ENCODE peak calls at places on chromosome 15, in nine cellular contexts. One of them, this sample, is unnamed. For H3K4me1 and H3K27me3, the result is how much of the 10 kb centered on the place peaks cover.

GRCh38 chr15:24899367-24899766 is 55.4 kb upstream of the SNRPN start:
- DNase-seq in left ventricle myocardium inferior: no peak
- DNase-seq in GM23338: peak
- DNase-seq in CD8-positive, alpha-beta memory T cell: no peak
- DNase-seq in stomach: no peak
- DNase-seq in cardiac muscle cell: no peak
- DNase-seq in HepG2: no peak
- DNase-seq in lower lobe of right lung: no peak
- DNase-seq in sigmoid colon: no peak
- DNase-seq in this sample: no peak

GRCh38 chr15:40443846-40444245 is 3.1 kb downstream of the BAHD1 start:
- DNase-seq in left ventricle myocardium inferior: no peak
- DNase-seq in GM23338: no peak
- DNase-seq in CD8-positive, alpha-beta memory T cell: no peak
- DNase-seq in stomach: no peak
- DNase-seq in cardiac muscle cell: no peak
- DNase-seq in HepG2: no peak
- DNase-seq in lower lobe of right lung: no peak
- DNase-seq in sigmoid colon: no peak
- DNase-seq in this sample: no peak

GRCh38 chr15:97881568-97881967 is 78.9 kb upstream of the ARRDC4 start:
- DNase-seq in left ventricle myocardium inferior: no peak
- DNase-seq in GM23338: peak
- DNase-seq in CD8-positive, alpha-beta memory T cell: no peak
- DNase-seq in stomach: no peak
- DNase-seq in cardiac muscle cell: no peak
- DNase-seq in HepG2: no peak
- DNase-seq in lower lobe of right lung: no peak
- DNase-seq in sigmoid colon: no peak
- DNase-seq in this sample: no peak

GRCh38 chr15:62770752-62771151 is 271.8 kb upstream of the TPM1 start:
- DNase-seq in left ventricle myocardium inferior: no peak
- DNase-seq in GM23338: no peak
- DNase-seq in CD8-positive, alpha-beta memory T cell: no peak
- DNase-seq in stomach: no peak
- DNase-seq in cardiac muscle cell: peak
- DNase-seq in HepG2: no peak
- DNase-seq in lower lobe of right lung: no peak
- DNase-seq in sigmoid colon: no peak
- DNase-seq in this sample: no peak

GRCh38 chr15:83919319-83919830 is 265.5 kb downstream of the ADAMTSL3 start:
- DNase-seq in left ventricle myocardium inferior: no peak
- DNase-seq in GM23338: no peak
- DNase-seq in CD8-positive, alpha-beta memory T cell: no peak
- DNase-seq in stomach: no peak
- DNase-seq in cardiac muscle cell: no peak
- DNase-seq in HepG2: no peak
- DNase-seq in lower lobe of right lung: no peak
- DNase-seq in sigmoid colon: no peak
- DNase-seq in this sample: no peak

GRCh38 chr15:55633731-55634130 is 45.6 kb upstream of the PYGO1 start:
- DNase-seq in left ventricle myocardium inferior: no peak
- DNase-seq in GM23338: no peak
- DNase-seq in CD8-positive, alpha-beta memory T cell: no peak
- DNase-seq in stomach: no peak
- DNase-seq in cardiac muscle cell: no peak
- DNase-seq in HepG2: no peak
- DNase-seq in lower lobe of right lung: no peak
- DNase-seq in sigmoid colon: no peak
- DNase-seq in this sample: no peak

GRCh38 chr15:58329781-58330467 is 101.9 kb upstream of the LIPC start:
- DNase-seq in left ventricle myocardium inferior: no peak
- DNase-seq in GM23338: no peak
- DNase-seq in CD8-positive, alpha-beta memory T cell: no peak
- DNase-seq in stomach: peak
- DNase-seq in cardiac muscle cell: no peak
- DNase-seq in HepG2: no peak
- DNase-seq in lower lobe of right lung: peak
- DNase-seq in sigmoid colon: no peak
- DNase-seq in this sample: peak

GRCh38 chr15:44066211-44066827 is 128.8 kb downstream of the FRMD5 start:
- DNase-seq in left ventricle myocardium inferior: no peak
- DNase-seq in GM23338: peak
- DNase-seq in CD8-positive, alpha-beta memory T cell: peak
- DNase-seq in stomach: peak
- DNase-seq in cardiac muscle cell: peak
- DNase-seq in HepG2: peak
- DNase-seq in lower lobe of right lung: no peak
- DNase-seq in sigmoid colon: no peak
- DNase-seq in this sample: peak

GRCh38 chr15:85620321-85621044 is 174.2 kb downstream of the KLHL25 start:
- DNase-seq in left ventricle myocardium inferior: no peak
- DNase-seq in GM23338: no peak
- DNase-seq in CD8-positive, alpha-beta memory T cell: no peak
- DNase-seq in stomach: no peak
- DNase-seq in cardiac muscle cell: peak
- DNase-seq in HepG2: no peak
- DNase-seq in lower lobe of right lung: no peak
- DNase-seq in sigmoid colon: no peak
- DNase-seq in this sample: no peak

GRCh38 chr15:97840501-97840900 is 120.0 kb upstream of the ARRDC4 start:
- DNase-seq in left ventricle myocardium inferior: no peak
- DNase-seq in GM23338: no peak
- DNase-seq in CD8-positive, alpha-beta memory T cell: no peak
- DNase-seq in stomach: no peak
- DNase-seq in cardiac muscle cell: no peak
- DNase-seq in HepG2: no peak
- DNase-seq in lower lobe of right lung: no peak
- DNase-seq in sigmoid colon: no peak
- DNase-seq in this sample: no peak

GRCh38 chr15:80242132-80242769 is 9.8 kb downstream of the CTXND1 start:
- DNase-seq in left ventricle myocardium inferior: no peak
- DNase-seq in GM23338: peak
- DNase-seq in CD8-positive, alpha-beta memory T cell: no peak
- DNase-seq in stomach: no peak
- DNase-seq in cardiac muscle cell: peak
- DNase-seq in HepG2: peak
- DNase-seq in lower lobe of right lung: no peak
- DNase-seq in sigmoid colon: no peak
- DNase-seq in this sample: no peak

GRCh38 chr15:51731549-51732267 is 5.7 kb downstream of the LYSMD2 start:
- DNase-seq in left ventricle myocardium inferior: no peak
- DNase-seq in GM23338: peak
- DNase-seq in CD8-positive, alpha-beta memory T cell: peak
- DNase-seq in stomach: peak
- DNase-seq in cardiac muscle cell: peak
- DNase-seq in HepG2: no peak
- DNase-seq in lower lobe of right lung: no peak
- DNase-seq in sigmoid colon: no peak
- DNase-seq in this sample: no peak

GRCh38 chr15:100602822-100603393 is 519 bp downstream of the ASB7 start:
- DNase-seq in left ventricle myocardium inferior: no peak
- DNase-seq in GM23338: peak
- DNase-seq in CD8-positive, alpha-beta memory T cell: no peak
- DNase-seq in stomach: no peak
- DNase-seq in cardiac muscle cell: peak
- DNase-seq in HepG2: peak
- DNase-seq in lower lobe of right lung: no peak
- DNase-seq in sigmoid colon: no peak
- DNase-seq in this sample: no peak

GRCh38 chr15:100598655-100599054 is 3.3 kb downstream of the LINS1 start:
- DNase-seq in left ventricle myocardium inferior: no peak
- DNase-seq in GM23338: no peak
- DNase-seq in CD8-positive, alpha-beta memory T cell: no peak
- DNase-seq in stomach: no peak
- DNase-seq in cardiac muscle cell: no peak
- DNase-seq in HepG2: no peak
- DNase-seq in lower lobe of right lung: no peak
- DNase-seq in sigmoid colon: no peak
- DNase-seq in this sample: no peak

GRCh38 chr15:100601158-100601557 is 826 bp downstream of the LINS1 start:
- DNase-seq in left ventricle myocardium inferior: no peak
- DNase-seq in GM23338: peak
- DNase-seq in CD8-positive, alpha-beta memory T cell: peak
- DNase-seq in stomach: no peak
- DNase-seq in cardiac muscle cell: peak
- DNase-seq in HepG2: no peak
- DNase-seq in lower lobe of right lung: peak
- DNase-seq in sigmoid colon: no peak
- DNase-seq in this sample: no peak

GRCh38 chr15:100602064-100602821 is at the start of the genes ASB7 and LINS1:
- DNase-seq in left ventricle myocardium inferior: peak
- DNase-seq in GM23338: peak
- DNase-seq in CD8-positive, alpha-beta memory T cell: peak
- DNase-seq in stomach: peak
- DNase-seq in cardiac muscle cell: peak
- DNase-seq in HepG2: peak
- DNase-seq in lower lobe of right lung: peak
- DNase-seq in sigmoid colon: peak
- DNase-seq in this sample: peak

GRCh38 chr15:100601628-100602063 is 338 bp downstream of the LINS1 start:
- DNase-seq in left ventricle myocardium inferior: no peak
- DNase-seq in GM23338: no peak
- DNase-seq in CD8-positive, alpha-beta memory T cell: no peak
- DNase-seq in stomach: no peak
- DNase-seq in cardiac muscle cell: no peak
- DNase-seq in HepG2: no peak
- DNase-seq in lower lobe of right lung: no peak
- DNase-seq in sigmoid colon: no peak
- DNase-seq in this sample: no peak
- H3K4me1 ChIP-seq in left ventricle myocardium inferior: half or more
- H3K4me1 ChIP-seq in GM23338: under half
- H3K4me1 ChIP-seq in CD8-positive, alpha-beta memory T cell: half or more
- H3K4me1 ChIP-seq in stomach: under half
- H3K4me1 ChIP-seq in cardiac muscle cell: under half
- H3K4me1 ChIP-seq in HepG2: half or more
- H3K4me1 ChIP-seq in lower lobe of right lung: under half
- H3K4me1 ChIP-seq in sigmoid colon: under half
- H3K4me1 ChIP-seq in this sample: under half

DNA sequence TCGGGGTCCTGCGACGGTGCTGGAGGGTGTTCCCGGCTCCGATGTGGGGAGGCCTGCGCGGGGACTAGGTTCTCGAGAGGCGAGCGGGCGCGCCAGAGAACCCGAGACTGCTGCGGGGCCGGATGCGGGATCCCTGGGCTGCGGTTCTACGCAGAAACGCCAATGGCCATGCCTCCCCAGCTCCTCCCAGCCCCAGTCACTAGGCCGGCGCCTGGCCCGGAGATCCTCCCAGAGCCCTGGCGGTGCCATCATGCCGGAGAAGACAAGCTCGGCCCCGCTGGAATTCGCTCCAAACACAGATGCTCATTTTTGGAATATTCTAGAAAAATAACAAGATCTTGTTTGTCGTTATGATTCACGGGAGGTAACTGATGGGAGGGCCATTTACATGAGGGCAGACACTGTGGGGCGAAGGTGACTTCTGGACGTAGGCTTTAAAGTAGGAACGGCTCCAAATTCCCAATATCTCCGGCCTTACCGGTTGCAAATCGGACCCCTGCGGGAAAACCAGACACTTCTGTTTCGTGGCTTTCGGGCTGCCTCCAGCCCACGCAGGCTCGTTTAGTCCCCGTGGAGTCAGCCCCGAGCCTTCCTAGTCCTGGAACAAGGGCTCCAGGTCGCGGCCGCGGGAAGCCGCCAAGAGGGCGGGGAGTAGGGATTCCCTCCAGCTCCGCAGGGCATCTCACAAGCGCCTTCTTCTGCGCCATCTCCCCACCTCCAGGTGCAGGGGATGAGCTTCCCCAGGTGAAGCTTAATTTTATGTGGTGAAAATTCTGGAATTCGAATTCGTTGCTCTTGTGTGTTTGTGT is 74.8 kb upstream of the POLG start:
- DNase-seq in left ventricle myocardium inferior: no peak
- DNase-seq in GM23338: no peak
- DNase-seq in CD8-positive, alpha-beta memory T cell: no peak
- DNase-seq in stomach: no peak
- DNase-seq in cardiac muscle cell: no peak
- DNase-seq in HepG2: no peak
- DNase-seq in lower lobe of right lung: no peak
- DNase-seq in sigmoid colon: no peak
- DNase-seq in this sample: no peak
- H3K27me3 ChIP-seq in left ventricle myocardium inferior: half or more
- H3K27me3 ChIP-seq in GM23338: half or more
- H3K27me3 ChIP-seq in CD8-positive, alpha-beta memory T cell: half or more
- H3K27me3 ChIP-seq in stomach: half or more
- H3K27me3 ChIP-seq in cardiac muscle cell: half or more
- H3K27me3 ChIP-seq in HepG2: half or more
- H3K27me3 ChIP-seq in lower lobe of right lung: half or more
- H3K27me3 ChIP-seq in sigmoid colon: half or more
- H3K27me3 ChIP-seq in this sample: under half

GRCh38 chr15:99487337-99487730 is 78.5 kb upstream of the MEF2A start:
- DNase-seq in left ventricle myocardium inferior: no peak
- DNase-seq in GM23338: no peak
- DNase-seq in CD8-positive, alpha-beta memory T cell: no peak
- DNase-seq in stomach: no peak
- DNase-seq in cardiac muscle cell: no peak
- DNase-seq in HepG2: no peak
- DNase-seq in lower lobe of right lung: no peak
- DNase-seq in sigmoid colon: no peak
- DNase-seq in this sample: no peak

GRCh38 chr15:99486371-99487336 is 79.1 kb upstream of the MEF2A start:
- DNase-seq in left ventricle myocardium inferior: peak
- DNase-seq in GM23338: peak
- DNase-seq in CD8-positive, alpha-beta memory T cell: no peak
- DNase-seq in stomach: peak
- DNase-seq in cardiac muscle cell: peak
- DNase-seq in HepG2: no peak
- DNase-seq in lower lobe of right lung: peak
- DNase-seq in sigmoid colon: peak
- DNase-seq in this sample: peak

GRCh38 chr15:99485992-99486370 is 79.8 kb upstream of the MEF2A start:
- DNase-seq in left ventricle myocardium inferior: no peak
- DNase-seq in GM23338: peak
- DNase-seq in CD8-positive, alpha-beta memory T cell: no peak
- DNase-seq in stomach: no peak
- DNase-seq in cardiac muscle cell: peak
- DNase-seq in HepG2: no peak
- DNase-seq in lower lobe of right lung: no peak
- DNase-seq in sigmoid colon: no peak
- DNase-seq in this sample: no peak

GRCh38 chr15:99482993-99483392 is 82.8 kb upstream of the MEF2A start:
- DNase-seq in left ventricle myocardium inferior: no peak
- DNase-seq in GM23338: no peak
- DNase-seq in CD8-positive, alpha-beta memory T cell: no peak
- DNase-seq in stomach: no peak
- DNase-seq in cardiac muscle cell: no peak
- DNase-seq in HepG2: no peak
- DNase-seq in lower lobe of right lung: no peak
- DNase-seq in sigmoid colon: no peak
- DNase-seq in this sample: no peak

GRCh38 chr15:99485153-99485947 is 80.4 kb upstream of the MEF2A start:
- DNase-seq in left ventricle myocardium inferior: no peak
- DNase-seq in GM23338: peak
- DNase-seq in CD8-positive, alpha-beta memory T cell: no peak
- DNase-seq in stomach: no peak
- DNase-seq in cardiac muscle cell: no peak
- DNase-seq in HepG2: no peak
- DNase-seq in lower lobe of right lung: no peak
- DNase-seq in sigmoid colon: peak
- DNase-seq in this sample: no peak
- H3K27ac ChIP-seq in left ventricle myocardium inferior: peak
- H3K27ac ChIP-seq in GM23338: no peak
- H3K27ac ChIP-seq in CD8-positive, alpha-beta memory T cell: no peak
- H3K27ac ChIP-seq in stomach: peak
- H3K27ac ChIP-seq in cardiac muscle cell: no peak
- H3K27ac ChIP-seq in HepG2: no peak
- H3K27ac ChIP-seq in lower lobe of right lung: peak
- H3K27ac ChIP-seq in sigmoid colon: peak
- H3K27ac ChIP-seq in this sample: no peak

GRCh38 chr15:41950127-41950483 is 22.3 kb downstream of the EHD4 start:
- DNase-seq in left ventricle myocardium inferior: no peak
- DNase-seq in GM23338: peak
- DNase-seq in CD8-positive, alpha-beta memory T cell: no peak
- DNase-seq in stomach: no peak
- DNase-seq in cardiac muscle cell: no peak
- DNase-seq in HepG2: no peak
- DNase-seq in lower lobe of right lung: no peak
- DNase-seq in sigmoid colon: no peak
- DNase-seq in this sample: no peak
- H3K4me1 ChIP-seq in left ventricle myocardium inferior: half or more
- H3K4me1 ChIP-seq in GM23338: under half
- H3K4me1 ChIP-seq in CD8-positive, alpha-beta memory T cell: under half
- H3K4me1 ChIP-seq in stomach: under half
- H3K4me1 ChIP-seq in cardiac muscle cell: under half
- H3K4me1 ChIP-seq in HepG2: under half
- H3K4me1 ChIP-seq in lower lobe of right lung: under half
- H3K4me1 ChIP-seq in sigmoid colon: under half
- H3K4me1 ChIP-seq in this sample: under half

This sample was measured in pancreas.